ENCODE peak calls at places on chromosomes 4 and X, in five cellular contexts. M is hepatocyte, N is GM23338, A is PC-3, P is MM.1S. G is an unnamed sample.
A peak's percentile ranks its signal among the peaks of the same experiment; 100 is the strongest.

GRCh38 chrX:106933538-106933961 is 13.3 kb downstream of the CLDN2 start:
- DNase-seq in N (no peak), A (no peak), M (peak; percentile 59), P (no peak), G (no peak)

GRCh38 chr4:170198742-170199141 is 109.0 kb upstream of the AADAT start:
- DNase-seq in A (peak; percentile 37), N (peak; percentile 20), M (no peak), P (peak; percentile 16), G (no peak)

GRCh38 chr4:160523236-160523635 is 1420.4 kb downstream of the RAPGEF2 start:
- DNase-seq in P (no peak), A (peak; percentile 22), M (no peak), N (no peak), G (no peak)

GRCh38 chr4:80097395-80098177 is 24.6 kb upstream of the ANTXR2 start:
- DNase-seq in M (no peak), P (no peak), A (peak; percentile 88), N (no peak), G (peak; percentile 0)

GRCh38 chr4:41749650-41750049 is 1.1 kb upstream of the PHOX2B start:
- DNase-seq in P (no peak), A (no peak), N (no peak), M (no peak), G (no peak)

GRCh38 chrX:57044226-57044625 is 48.9 kb upstream of the SPIN3 start:
- DNase-seq in N (no peak), A (peak; percentile 5), M (no peak), P (no peak), G (no peak)

GRCh38 chrX:49053223-49054072 is 5.4 kb upstream of the CCDC120 start:
- DNase-seq in N (peak; percentile 85), M (peak; percentile 86), A (peak; percentile 58), P (peak; percentile 47), G (peak; percentile 22)

GRCh38 chrX:152989292-152989658 is 4.6 kb downstream of the PNMA5 start:
- DNase-seq in M (no peak), N (no peak), P (no peak), A (no peak), G (no peak)

GRCh38 chr4:20992002-20992401 is 291.7 kb downstream of the PACRGL start:
- DNase-seq in P (no peak), N (no peak), M (no peak), A (no peak), G (no peak)

GRCh38 chr4:123673971-123674370 is 277.4 kb downstream of the SPRY1 start:
- DNase-seq in M (no peak), P (no peak), A (peak; percentile 52), N (no peak), G (no peak)

GRCh38 chrX:104166735-104167436 is 633 bp downstream of the FAM199X start:
- DNase-seq in M (no peak), N (peak; percentile 18), A (no peak), P (no peak), G (no peak)

GRCh38 chr4:118682928-118683327 is 2.3 kb upstream of the METTL14 start:
- DNase-seq in N (peak; percentile 72), A (peak; percentile 45), P (peak; percentile 24), M (peak; percentile 11), G (no peak)

GRCh38 chr4:125013891-125014290 is 300.9 kb upstream of the FAT4 start:
- DNase-seq in A (peak; percentile 3), N (peak; percentile 5), M (no peak), P (no peak), G (no peak)

GRCh38 chr4:146742416-146742815 is 103.7 kb downstream of the POU4F2 start:
- DNase-seq in N (peak; percentile 5), A (no peak), M (no peak), P (no peak), G (no peak)

GRCh38 chr4:57051524-57051923 is 58.7 kb downstream of the IGFBP7 start:
- DNase-seq in P (no peak), A (no peak), N (no peak), M (no peak), G (no peak)

GRCh38 chrX:39260965-39261364 is 459.7 kb downstream of the MID1IP1 start:
- DNase-seq in M (no peak), P (no peak), A (peak; percentile 39), N (no peak), G (no peak)

GRCh38 chrX:9899640-9900075 is 67.5 kb upstream of the CLDN34 start:
- DNase-seq in M (no peak), P (no peak), A (no peak), N (no peak), G (no peak)

GRCh38 chrX:34879876-34880275 is 62.7 kb upstream of the FAM47B start:
- DNase-seq in A (no peak), P (no peak), N (no peak), M (no peak), G (no peak)

GRCh38 chr4:81493895-81494490 is 22.3 kb upstream of the RASGEF1B start:
- DNase-seq in A (no peak), M (no peak), N (no peak), P (peak; percentile 92), G (no peak)

GRCh38 chr4:16029886-16030285 is 53.9 kb downstream of the PROM1 start:
- DNase-seq in P (no peak), M (no peak), A (no peak), N (no peak), G (no peak)

GRCh38 chrX:29535212-29536162 is 679.9 kb upstream of the MAGEB2 start:
- DNase-seq in P (no peak), N (no peak), M (no peak), A (peak; percentile 58), G (no peak)

GRCh38 chrX:102968216-102968615 is 31.1 kb downstream of the RAB40AL start:
- DNase-seq in M (no peak), A (no peak), P (no peak), N (no peak), G (no peak)
- H3K9me2 ChIP-seq in M (no peaks in the 10 kb centered on the region), A (no peaks in the 10 kb centered on the region), P (no peaks in the 10 kb centered on the region), N (no peaks in the 10 kb centered on the region), G (no peaks in the 10 kb centered on the region)

GRCh38 chrX:45954026-45954425 is 591.2 kb downstream of the ZNF674 start:
- DNase-seq in P (no peak), A (no peak), N (no peak), M (no peak), G (no peak)
- H2AFZ ChIP-seq in P (no peak overlapping the region), A (no peak overlapping the region), N (no peak overlapping the region), M (no peak overlapping the region), G (no peak overlapping the region)

GRCh38 chr4:76215120-76215519 is 1.5 kb upstream of the SCARB2 start:
- DNase-seq in P (no peak), A (peak; percentile 22), N (no peak), M (no peak), G (no peak)

GRCh38 chr4:76213415-76214268 is at the start of gene SCARB2:
- DNase-seq in A (peak; percentile 78), N (peak; percentile 83), P (peak; percentile 88), M (peak; percentile 94), G (peak; percentile 58)

GRCh38 chr4:76212301-76212700 is 1.3 kb downstream of the SCARB2 start:
- DNase-seq in N (no peak), M (no peak), A (no peak), P (no peak), G (no peak)

GRCh38 chr4:76212851-76213414 is 691 bp downstream of the SCARB2 start:
- DNase-seq in A (peak; percentile 6), N (peak; percentile 74), P (peak; percentile 73), M (no peak), G (no peak)

DNA sequence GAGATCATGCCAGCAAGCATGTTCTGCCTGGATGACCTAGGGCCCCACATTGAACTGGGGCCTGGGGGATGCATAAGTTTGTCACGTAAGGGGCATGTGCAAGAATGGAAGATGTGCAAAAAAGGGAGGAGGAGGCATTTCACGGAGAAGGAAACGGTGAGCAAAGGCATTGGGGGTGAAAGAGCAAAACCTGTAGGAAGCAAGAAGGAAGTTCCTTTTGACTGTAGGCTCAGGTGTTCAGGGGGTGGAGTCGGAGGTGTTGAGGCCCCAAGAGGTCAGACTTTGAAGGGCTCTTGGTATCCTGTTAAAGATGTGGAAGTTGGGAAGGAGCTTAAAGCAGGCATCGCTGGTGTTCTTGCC is 625 bp upstream of the SCARB2 start:
- DNase-seq in A (peak; percentile 12), P (peak; percentile 65), N (peak; percentile 69), M (peak; percentile 45), G (peak; percentile 68)
- H3K9me2 ChIP-seq in A (no peaks in the 10 kb centered on the region), P (no peaks in the 10 kb centered on the region), N (no peaks in the 10 kb centered on the region), M (no peaks in the 10 kb centered on the region), G (no peaks in the 10 kb centered on the region)

DNA sequence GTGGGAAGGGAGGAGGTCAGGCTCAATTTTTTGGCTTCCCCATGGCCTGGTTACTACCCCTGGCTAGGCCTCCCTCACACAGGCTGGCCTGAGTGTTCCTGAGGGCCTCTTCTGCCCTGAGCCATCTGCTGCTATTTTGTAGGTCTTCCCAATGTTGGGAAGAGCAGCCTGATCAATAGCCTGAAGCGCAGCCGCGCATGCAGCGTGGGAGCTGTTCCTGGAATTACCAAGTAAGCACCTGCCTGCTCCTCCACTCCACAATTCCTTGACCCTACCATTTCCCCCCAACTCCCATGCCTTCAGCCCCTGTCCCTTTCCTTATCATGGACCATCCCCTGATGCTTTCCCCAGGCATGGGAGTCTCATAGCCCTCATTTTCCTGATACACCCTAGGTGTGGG is 20.8 kb downstream of the GNL3L start:
- DNase-seq in N (no peak), P (no peak), A (no peak), M (no peak), G (no peak)
- H2AFZ ChIP-seq in N (no peak overlapping the region), P (no peak overlapping the region), A (no peak overlapping the region), M (no peak overlapping the region), G (no peak overlapping the region)

DNA sequence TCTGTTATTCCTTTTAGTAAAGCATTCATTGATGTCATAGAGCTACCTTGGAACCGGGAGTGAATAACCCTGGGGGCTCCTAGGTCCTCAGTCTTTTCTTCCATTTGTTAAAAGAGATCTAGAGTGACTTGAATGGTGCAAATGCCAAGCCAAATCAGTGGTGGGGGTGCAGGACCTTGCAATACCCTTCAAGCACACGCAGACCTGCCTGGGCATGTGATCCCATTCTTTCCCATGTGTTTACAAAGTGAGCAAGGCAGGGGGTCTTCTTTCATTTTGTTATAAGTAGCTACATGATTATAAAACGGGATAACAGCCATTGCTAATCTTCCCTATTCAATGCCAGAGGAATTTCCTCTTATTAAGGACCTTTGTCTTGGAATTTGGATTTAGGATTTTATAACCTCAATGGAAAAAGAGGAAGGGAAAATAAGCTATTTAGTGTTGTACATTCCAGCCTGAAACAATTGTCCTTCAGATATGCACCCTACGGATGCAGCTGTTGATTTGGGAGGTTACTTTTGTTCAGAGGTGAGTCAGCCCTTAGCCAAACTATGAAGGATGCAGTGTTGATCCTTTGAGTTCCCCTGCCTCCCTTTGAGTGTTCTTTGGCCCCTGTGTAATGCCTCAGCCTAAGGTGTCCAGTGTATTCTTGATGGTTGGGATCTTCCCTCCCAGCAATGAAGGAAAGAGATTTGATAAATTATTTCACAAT is 623.8 kb upstream of the HTR2C start:
- DNase-seq in P (no peak), M (no peak), A (no peak), N (peak; percentile 61), G (no peak)
- H3K9me2 ChIP-seq in P (no peaks in the 10 kb centered on the region), M (no peaks in the 10 kb centered on the region), A (no peaks in the 10 kb centered on the region), N (no peaks in the 10 kb centered on the region), G (no peaks in the 10 kb centered on the region)

GRCh38 chr4:1113311-1114009 is at the start of gene RNF212:
- DNase-seq in M (peak; percentile 66), P (no peak), N (peak; percentile 84), A (no peak), G (no peak)
- H2AFZ ChIP-seq in M (peak within 1 kb of the TSS; percentile 73), P (no peak within 1 kb of the TSS), N (peak within 1 kb of the TSS; percentile 87), A (no peak within 1 kb of the TSS), G (peak within 1 kb of the TSS; percentile 22)